ENCODE peak calls at places on chromosomes 3 and 15, in ten cellular contexts. Q, E, W, S, T, L, I, V, P and Z are unnamed samples.

GRCh38 chr3:49416867-49417266 is 4.6 kb downstream of the TCTA start:
- DNase-seq in Q (no peak), E (no peak), W (no peak), S (no peak), T (no peak), L (no peak), I (no peak), V (no peak), P (peak; percentile 25), Z (peak; percentile 55)

GRCh38 chr3:8650583-8651416 is 6.2 kb upstream of the SSUH2 start:
- DNase-seq in Q (no peak), E (no peak), W (no peak), S (peak; percentile 60), T (no peak), L (no peak), I (peak; percentile 70), V (no peak), P (no peak), Z (peak; percentile 38)

GRCh38 chr3:8497582-8497981 is 4.0 kb upstream of the LMCD1 start:
- DNase-seq in Q (no peak), E (no peak), W (no peak), S (no peak), T (no peak), L (no peak), I (no peak), V (no peak), P (peak; percentile 63), Z (no peak)

GRCh38 chr3:5806192-5806591 is 618.7 kb downstream of the EDEM1 start:
- DNase-seq in Q (no peak), E (no peak), W (no peak), S (no peak), T (no peak), L (no peak), I (no peak), V (no peak), P (peak; percentile 50), Z (no peak)

GRCh38 chr15:73127302-73127936 is 75.2 kb downstream of the NEO1 start:
- DNase-seq in Q (peak; percentile 39), E (no peak), W (no peak), S (peak; percentile 40), T (no peak), L (no peak), I (no peak), V (no peak), P (peak; percentile 56), Z (no peak)

GRCh38 chr3:50587806-50588758 is 18.8 kb downstream of the HEMK1 start:
- DNase-seq in Q (no peak), E (peak; percentile 48), W (no peak), S (no peak), T (no peak), L (no peak), I (no peak), V (no peak), P (no peak), Z (no peak)

GRCh38 chr3:46858996-46859710 is 4.1 kb downstream of the MYL3 start:
- DNase-seq in Q (no peak), E (no peak), W (no peak), S (no peak), T (peak; percentile 39), L (peak; percentile 17), I (no peak), V (peak; percentile 26), P (no peak), Z (peak; percentile 51)

GRCh38 chr15:98751767-98752166 is 103.4 kb downstream of the IGF1R start:
- DNase-seq in Q (no peak), E (no peak), W (no peak), S (no peak), T (no peak), L (no peak), I (no peak), V (no peak), P (no peak), Z (no peak)

GRCh38 chr15:39714251-39714650 is 68.4 kb downstream of the FSIP1 start:
- DNase-seq in Q (no peak), E (no peak), W (no peak), S (no peak), T (no peak), L (no peak), I (no peak), V (no peak), P (no peak), Z (no peak)

GRCh38 chr15:56524915-56525314 is 60.0 kb upstream of the MNS1 start:
- DNase-seq in Q (peak; percentile 63), E (no peak), W (no peak), S (peak; percentile 15), T (no peak), L (no peak), I (no peak), V (no peak), P (no peak), Z (no peak)

GRCh38 chr3:158395421-158395820 is 175.6 kb upstream of the MLF1 start:
- DNase-seq in Q (no peak), E (no peak), W (no peak), S (no peak), T (no peak), L (no peak), I (no peak), V (no peak), P (no peak), Z (no peak)

GRCh38 chr15:51622269-51623180 is at the start of gene DMXL2:
- DNase-seq in Q (peak; percentile 86), E (peak; percentile 34), W (peak; percentile 82), S (peak; percentile 92), T (peak; percentile 95), L (peak; percentile 75), I (peak; percentile 83), V (peak; percentile 92), P (peak; percentile 81), Z (peak; percentile 93)

GRCh38 chr3:128492353-128493220 is at the start of gene GATA2:
- DNase-seq in Q (no peak), E (no peak), W (no peak), S (peak; percentile 63), T (peak; percentile 66), L (peak; percentile 20), I (no peak), V (no peak), P (peak; percentile 55), Z (peak; percentile 78)

GRCh38 chr15:90762109-90762508 is 45.0 kb downstream of the BLM start:
- DNase-seq in Q (peak; percentile 87), E (no peak), W (peak; percentile 88), S (peak; percentile 19), T (peak; percentile 86), L (peak; percentile 86), I (peak; percentile 34), V (peak; percentile 74), P (no peak), Z (peak; percentile 83)

GRCh38 chr3:194804796-194805195 is 119.1 kb downstream of the FAM43A start:
- DNase-seq in Q (no peak), E (no peak), W (no peak), S (no peak), T (no peak), L (no peak), I (no peak), V (no peak), P (no peak), Z (peak; percentile 50)

GRCh38 chr3:127286571-127287140 is 1.2 kb downstream of the PRR20G start:
- DNase-seq in Q (no peak), E (no peak), W (no peak), S (no peak), T (no peak), L (no peak), I (no peak), V (no peak), P (peak; percentile 38), Z (no peak)

GRCh38 chr3:171446801-171447578 is 13.2 kb downstream of the TNIK start:
- DNase-seq in Q (peak; percentile 84), E (no peak), W (no peak), S (no peak), T (no peak), L (no peak), I (no peak), V (no peak), P (peak; percentile 99), Z (no peak)

GRCh38 chr3:130896101-130896500 is 2.2 kb downstream of the ATP2C1 start:
- DNase-seq in Q (no peak), E (no peak), W (no peak), S (no peak), T (no peak), L (no peak), I (no peak), V (no peak), P (no peak), Z (no peak)

DNA sequence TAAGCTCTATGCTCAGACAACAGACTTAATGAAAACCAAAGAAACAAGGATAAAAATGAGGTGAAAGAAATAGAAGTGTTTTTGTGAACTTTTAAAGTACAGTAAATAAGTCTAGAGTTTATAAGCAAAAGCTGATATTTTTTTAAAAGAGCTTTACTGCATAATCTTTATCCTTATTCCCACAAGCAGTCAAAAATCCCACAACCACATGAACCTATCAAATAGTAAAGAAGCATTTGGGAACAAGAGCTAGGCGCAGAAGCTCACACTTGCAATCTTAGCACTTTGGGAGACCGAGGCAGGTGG is 103.8 kb upstream of the TJP1 start:
- DNase-seq in Q (no peak), E (no peak), W (no peak), S (no peak), T (no peak), L (no peak), I (no peak), V (no peak), P (no peak), Z (no peak)
- H3K4me1 ChIP-seq in Q (peaks cover 8% of the 10 kb centered on the region), E (no peaks in the 10 kb centered on the region), W (peaks cover 16% of the 10 kb centered on the region), S (peaks cover 11% of the 10 kb centered on the region), T (peaks cover 20% of the 10 kb centered on the region), L (peaks cover 9% of the 10 kb centered on the region), I (peaks cover 9% of the 10 kb centered on the region), V (peaks cover 2% of the 10 kb centered on the region), P (peaks cover 56% of the 10 kb centered on the region), Z (no peaks in the 10 kb centered on the region)

GRCh38 chr3:29764059-29764458 is 483.2 kb downstream of the RBMS3 start:
- DNase-seq in Q (peak; percentile 86), E (no peak), W (no peak), S (peak; percentile 80), T (no peak), L (no peak), I (no peak), V (no peak), P (no peak), Z (no peak)
- H3K4me1 ChIP-seq in Q (peaks cover 18% of the 10 kb centered on the region), E (no peaks in the 10 kb centered on the region), W (peaks cover 40% of the 10 kb centered on the region), S (peaks cover 39% of the 10 kb centered on the region), T (peaks cover 17% of the 10 kb centered on the region), L (peaks cover 2% of the 10 kb centered on the region), I (peaks cover 8% of the 10 kb centered on the region), V (no peaks in the 10 kb centered on the region), P (peaks cover 16% of the 10 kb centered on the region), Z (peaks cover 16% of the 10 kb centered on the region)

DNA sequence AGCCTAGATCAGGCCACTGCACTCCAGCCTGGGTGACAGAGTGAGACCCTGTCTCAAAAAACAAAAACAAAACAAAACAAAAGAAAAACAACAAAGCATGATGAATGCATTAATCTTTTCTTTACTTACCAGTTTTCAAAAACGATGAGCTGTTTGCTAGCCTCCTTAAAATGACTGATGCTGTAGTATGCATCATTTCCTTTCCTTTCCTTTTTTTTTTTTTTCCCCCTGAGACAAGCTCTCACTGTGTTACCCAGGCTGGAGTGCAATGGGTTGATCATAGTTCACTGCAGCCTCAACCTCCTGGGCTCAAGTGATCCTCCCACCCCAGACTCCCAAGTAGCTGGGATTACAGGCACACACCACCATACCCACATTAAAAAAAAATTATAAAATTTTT is 202.0 kb downstream of the ADAMTSL3 start:
- DNase-seq in Q (no peak), E (no peak), W (no peak), S (no peak), T (no peak), L (no peak), I (no peak), V (no peak), P (no peak), Z (no peak)
- H3K4me1 ChIP-seq in Q (peaks cover 3% of the 10 kb centered on the region), E (no peaks in the 10 kb centered on the region), W (peaks cover 13% of the 10 kb centered on the region), S (no peaks in the 10 kb centered on the region), T (no peaks in the 10 kb centered on the region), L (no peaks in the 10 kb centered on the region), I (no peaks in the 10 kb centered on the region), V (peaks cover 2% of the 10 kb centered on the region), P (peaks cover 32% of the 10 kb centered on the region), Z (no peaks in the 10 kb centered on the region)

GRCh38 chr15:31359722-31360111 is 33.1 kb downstream of the KLF13 start:
- DNase-seq in Q (no peak), E (no peak), W (no peak), S (no peak), T (peak; percentile 65), L (no peak), I (no peak), V (no peak), P (no peak), Z (no peak)
- H3K4me1 ChIP-seq in Q (no peaks in the 10 kb centered on the region), E (peaks cover 97% of the 10 kb centered on the region), W (peaks cover 100% of the 10 kb centered on the region), S (peaks cover 65% of the 10 kb centered on the region), T (peaks cover 100% of the 10 kb centered on the region), L (peaks cover 21% of the 10 kb centered on the region), I (peaks cover 98% of the 10 kb centered on the region), V (no peaks in the 10 kb centered on the region), P (no peaks in the 10 kb centered on the region), Z (peaks cover 99% of the 10 kb centered on the region)